ENCODE peak calls at places on chromosomes 3 and 15, in four cellular contexts. D is adipocyte, I is heart right ventricle, G is tibial artery. U is an unnamed sample. For H3K4me1, the result is how much of the 10 kb centered on the place peaks cover.

GRCh38 chr15:29183071-29183831 is 86.4 kb downstream of the NSMCE3 start:
- DNase-seq in G (no peak), I (no peak), D (no peak), U (no peak)

GRCh38 chr3:108024146-108024836 is 66.5 kb downstream of the CD47 start:
- DNase-seq in G (no peak), I (no peak), D (no peak), U (peak)

GRCh38 chr15:81888748-81889479 is 156.9 kb downstream of the MEX3B start:
- DNase-seq in G (no peak), I (no peak), D (peak), U (peak)

GRCh38 chr3:187132666-187133065 is 6.6 kb downstream of the RPL39L start:
- DNase-seq in I (no peak), D (no peak), G (no peak), U (no peak)

GRCh38 chr15:35746121-35746520 is 200.2 kb upstream of the DPH6 start:
- DNase-seq in I (no peak), G (no peak), D (no peak), U (no peak)

GRCh38 chr15:51382787-51383186 is 41.3 kb downstream of the GLDN start:
- DNase-seq in G (no peak), D (peak), I (no peak), U (peak)

GRCh38 chr3:171116365-171116764 is 89.8 kb upstream of the SLC2A2 start:
- DNase-seq in G (no peak), D (peak), I (no peak), U (peak)

GRCh38 chr3:133986302-133986701 is 43.4 kb downstream of the SLCO2A1 start:
- DNase-seq in I (no peak), D (no peak), G (no peak), U (no peak)

GRCh38 chr3:119657887-119658702 is 2.3 kb downstream of the POPDC2 start:
- DNase-seq in G (no peak), I (no peak), D (no peak), U (no peak)

GRCh38 chr3:121786485-121786884 is 36.9 kb upstream of the GOLGB1 start:
- DNase-seq in G (no peak), D (no peak), I (no peak), U (peak)

GRCh38 chr15:55902975-55903374 is 90.4 kb downstream of the NEDD4 start:
- DNase-seq in I (no peak), D (no peak), G (no peak), U (peak)

GRCh38 chr3:73601476-73601875 is 23.3 kb downstream of the PDZRN3 start:
- DNase-seq in G (no peak), I (no peak), D (no peak), U (no peak)

GRCh38 chr3:72062017-72062416 is 277.1 kb upstream of the PROK2 start:
- DNase-seq in I (no peak), G (no peak), D (no peak), U (no peak)

GRCh38 chr3:144112437-144112836 is 140.8 kb downstream of the DIPK2A start:
- DNase-seq in D (no peak), G (no peak), I (no peak), U (no peak)

GRCh38 chr3:141795311-141795710 is 32.1 kb downstream of the GRK7 start:
- DNase-seq in I (no peak), G (no peak), D (no peak), U (no peak)

GRCh38 chr3:71258116-71258515 is 325.4 kb downstream of the FOXP1 start:
- DNase-seq in I (no peak), D (peak), G (no peak), U (peak)

GRCh38 chr3:185069023-185069422 is 83.8 kb downstream of the C3orf70 start:
- DNase-seq in D (no peak), G (no peak), I (no peak), U (no peak)

GRCh38 chr15:80934761-80935221 is 54.8 kb downstream of the MESD start:
- DNase-seq in D (no peak), I (no peak), G (no peak), U (peak)

GRCh38 chr3:131036200-131036816 is 9.6 kb downstream of the NEK11 start:
- DNase-seq in G (no peak), I (no peak), D (peak), U (peak)

GRCh38 chr3:124784686-124785382 is 54.6 kb downstream of the UMPS start:
- DNase-seq in D (no peak), I (no peak), G (no peak), U (peak)

GRCh38 chr3:56801151-56801596 is 575 bp downstream of the ARHGEF3 start:
- DNase-seq in G (no peak), D (no peak), I (no peak), U (no peak)

GRCh38 chr3:32375596-32375930 is 16.1 kb upstream of the CMTM7 start:
- DNase-seq in I (no peak), G (no peak), D (no peak), U (no peak)
- H3K4me1 ChIP-seq in I (under half), G (under half), D (under half), U (under half)

GRCh38 chr3:68904578-68904977 is 27.8 kb downstream of the TAFA4 start:
- DNase-seq in G (no peak), I (no peak), D (no peak), U (no peak)

GRCh38 chr3:68909719-68910118 is 22.6 kb downstream of the TAFA4 start:
- DNase-seq in I (no peak), D (no peak), G (no peak), U (no peak)

DNA sequence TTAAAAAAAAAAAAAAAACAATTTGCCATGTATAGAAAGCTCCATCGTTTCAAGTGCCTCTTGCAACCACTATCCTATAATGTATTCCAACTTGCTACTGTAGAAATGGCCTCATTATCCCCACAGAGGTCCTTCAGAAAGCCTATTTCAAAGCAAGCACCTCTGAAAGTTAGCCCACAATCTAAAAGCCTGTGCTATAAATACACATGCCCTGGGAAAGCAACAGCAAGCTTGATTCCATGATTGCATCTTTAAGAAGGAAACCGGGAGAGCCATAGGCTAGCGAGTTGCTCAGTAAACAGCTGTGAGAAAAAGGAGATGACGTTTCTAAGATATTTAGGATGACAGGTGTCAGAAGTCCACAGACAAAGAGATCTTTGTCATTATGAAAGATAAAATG is 28.3 kb downstream of the TAFA4 start:
- DNase-seq in D (no peak), G (no peak), I (no peak), U (no peak)
- H3K4me1 ChIP-seq in D (under half), G (under half), I (under half), U (under half)

GRCh38 chr3:155876537-155876936 is 6.1 kb downstream of the GMPS start:
- DNase-seq in G (no peak), I (no peak), D (no peak), U (no peak)
- H3K4me1 ChIP-seq in G (under half), I (under half), D (under half), U (under half)

DNA sequence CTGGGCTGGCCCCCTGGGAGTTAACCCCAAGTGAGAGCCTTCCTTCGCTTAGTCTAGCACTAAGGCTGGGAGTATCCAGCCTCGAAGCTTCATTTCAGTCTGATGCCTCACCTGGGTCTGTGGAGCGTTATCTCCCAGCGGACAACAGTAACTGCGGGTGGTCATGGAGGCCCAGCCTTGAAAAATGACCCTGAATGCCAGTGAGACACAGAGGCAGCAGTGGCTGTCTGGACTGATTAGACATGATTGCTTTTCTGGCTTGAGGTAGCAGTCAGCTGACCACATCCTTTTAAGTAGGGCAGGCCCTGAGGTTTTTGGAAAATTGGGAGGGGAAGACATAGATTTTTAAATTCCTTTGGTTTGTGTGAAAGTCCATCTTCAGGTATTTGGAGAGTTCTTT is 28.2 kb upstream of the TRIM59 start:
- DNase-seq in D (peak), I (no peak), G (no peak), U (no peak)
- H3K4me1 ChIP-seq in D (under half), I (under half), G (under half), U (under half)